ENCODE peak calls at places on chromosome 18, in six cellular contexts. U is cortex of kidney; W is CD8-positive, alpha-beta memory T cell; T is EH; S is retina; Z is pancreas. B is an unnamed sample.

GRCh38 chr18:44773640-44774155 is 93.0 kb downstream of the SETBP1 start:
- DNase-seq in T (no peak), U (no peak), Z (no peak), S (no peak), W (no peak), B (no peak)

GRCh38 chr18:68604256-68604655 is 110.7 kb downstream of the TMX3 start:
- DNase-seq in T (peak; percentile 27), Z (no peak), S (no peak), W (no peak), U (no peak), B (no peak)

GRCh38 chr18:75533954-75534353 is 106.5 kb upstream of the SMIM21 start:
- DNase-seq in T (peak; percentile 19), S (no peak), W (no peak), Z (no peak), U (no peak), B (no peak)

GRCh38 chr18:41395695-41396094 is 559.3 kb upstream of the PIK3C3 start:
- DNase-seq in U (no peak), Z (no peak), W (no peak), T (no peak), S (no peak), B (no peak)

GRCh38 chr18:72502671-72503431 is 41.3 kb downstream of the CBLN2 start:
- DNase-seq in W (no peak), S (no peak), Z (peak; percentile 58), T (no peak), U (no peak), B (no peak)

GRCh38 chr18:3440340-3440739 is 9.6 kb upstream of the TGIF1 start:
- DNase-seq in T (no peak), Z (no peak), W (no peak), S (no peak), U (no peak), B (no peak)

GRCh38 chr18:23067236-23067635 is 68.0 kb upstream of the CABLES1 start:
- DNase-seq in T (peak; percentile 50), W (no peak), U (no peak), Z (no peak), S (no peak), B (no peak)

GRCh38 chr18:58315739-58316215 is 271.8 kb downstream of the NEDD4L start:
- DNase-seq in T (no peak), U (no peak), S (no peak), Z (no peak), W (no peak), B (no peak)

GRCh38 chr18:5546660-5547059 is 2.9 kb upstream of the EPB41L3 start:
- DNase-seq in Z (no peak), S (peak; percentile 56), W (no peak), U (no peak), T (peak; percentile 3), B (no peak)

GRCh38 chr18:50099725-50100414 is 95.1 kb downstream of the MYO5B start:
- DNase-seq in U (no peak), S (no peak), Z (no peak), W (no peak), T (peak; percentile 53), B (no peak)

GRCh38 chr18:35289293-35290069 is 548 bp downstream of the ZSCAN30 start:
- DNase-seq in W (no peak), U (no peak), S (peak; percentile 9), Z (no peak), T (peak; percentile 44), B (no peak)

GRCh38 chr18:49444599-49444998 is 15.8 kb downstream of the DYM start:
- DNase-seq in Z (no peak), W (no peak), T (no peak), U (no peak), S (no peak), B (no peak)

GRCh38 chr18:61894751-61895524 is 2.1 kb upstream of the RNF152 start:
- DNase-seq in S (peak; percentile 36), T (no peak), Z (no peak), U (no peak), W (no peak), B (no peak)

GRCh38 chr18:6374340-6374739 is 40.4 kb downstream of the L3MBTL4 start:
- DNase-seq in U (no peak), S (no peak), W (no peak), T (no peak), Z (no peak), B (no peak)

GRCh38 chr18:61842146-61842545 is 50.7 kb downstream of the RNF152 start:
- DNase-seq in S (peak; percentile 85), T (peak; percentile 19), W (no peak), Z (no peak), U (no peak), B (no peak)

GRCh38 chr18:8519102-8519501 is 90.1 kb upstream of the RAB12 start:
- DNase-seq in W (no peak), U (no peak), Z (no peak), S (no peak), T (no peak), B (no peak)

GRCh38 chr18:72799106-72799505 is 68.7 kb downstream of the NETO1 start:
- DNase-seq in Z (no peak), W (no peak), S (no peak), T (peak; percentile 8), U (no peak), B (no peak)

GRCh38 chr18:74870950-74871349 is 273.3 kb downstream of the ZNF407 start:
- DNase-seq in S (no peak), Z (no peak), T (no peak), W (no peak), U (no peak), B (no peak)

GRCh38 chr18:9849407-9849961 is 36.3 kb upstream of the TXNDC2 start:
- DNase-seq in S (no peak), Z (no peak), W (no peak), T (no peak), U (no peak), B (no peak)

GRCh38 chr18:43634994-43635393 is 357.7 kb upstream of the SYT4 start:
- DNase-seq in U (no peak), S (peak; percentile 11), T (no peak), W (no peak), Z (no peak), B (no peak)

GRCh38 chr18:78743078-78743477 is 236.5 kb upstream of the SALL3 start:
- DNase-seq in S (no peak), U (no peak), T (no peak), Z (no peak), W (no peak), B (no peak)

GRCh38 chr18:70420151-70420898 is 131.5 kb downstream of the SOCS6 start:
- DNase-seq in S (no peak), T (peak; percentile 84), Z (no peak), U (no peak), W (no peak), B (no peak)

GRCh38 chr18:39594206-39594605 is 2028.6 kb upstream of the CELF4 start:
- DNase-seq in Z (no peak), S (no peak), T (no peak), W (no peak), U (no peak), B (no peak)

GRCh38 chr18:79048245-79048632 is 21.0 kb upstream of the ATP9B start:
- DNase-seq in W (no peak), Z (no peak), S (no peak), T (no peak), U (no peak), B (no peak)

GRCh38 chr18:68735498-68736343 is 20.8 kb upstream of the TMX3 start:
- DNase-seq in T (peak; percentile 75), U (no peak), W (peak; percentile 31), S (peak; percentile 32), Z (no peak), B (no peak)

GRCh38 chr18:706438-706837 is 6.0 kb downstream of the ENOSF1 start:
- DNase-seq in Z (no peak), T (no peak), W (no peak), S (no peak), U (no peak), B (no peak)

GRCh38 chr18:32093106-32093511 is 1.4 kb downstream of the RNF138 start:
- DNase-seq in T (peak; percentile 71), U (no peak), W (peak; percentile 47), Z (peak; percentile 77), S (peak; percentile 78), B (no peak)

GRCh38 chr18:75530548-75531211 is 103.2 kb upstream of the SMIM21 start:
- DNase-seq in T (peak; percentile 75), U (no peak), S (no peak), W (no peak), Z (no peak), B (no peak)

GRCh38 chr18:79555885-79556284 is 123.7 kb upstream of the CTDP1 start:
- DNase-seq in U (no peak), W (no peak), T (no peak), Z (no peak), S (no peak), B (no peak)

GRCh38 chr18:50312296-50313030 is 25.0 kb upstream of the CXXC1 start:
- DNase-seq in T (no peak), U (no peak), Z (no peak), W (no peak), S (no peak), B (no peak)

GRCh38 chr18:2466978-2467377 is 104.3 kb downstream of the METTL4 start:
- DNase-seq in W (no peak), S (no peak), T (no peak), Z (no peak), U (no peak), B (no peak)

GRCh38 chr18:47260138-47260923 is 8.9 kb upstream of the SKOR2 start:
- DNase-seq in U (no peak), S (peak; percentile 81), Z (peak; percentile 82), T (peak; percentile 42), W (no peak), B (no peak)

GRCh38 chr18:10312316-10313015 is 142.0 kb upstream of the APCDD1 start:
- DNase-seq in T (peak; percentile 81), W (no peak), Z (no peak), S (no peak), U (no peak), B (no peak)

GRCh38 chr18:50879302-50880107 is 587 bp downstream of the ME2 start:
- DNase-seq in W (peak; percentile 58), T (peak; percentile 59), S (peak; percentile 80), Z (no peak), U (no peak), B (no peak)

GRCh38 chr18:50716902-50717301 is 102.9 kb downstream of the MRO start:
- DNase-seq in W (no peak), T (peak; percentile 6), Z (no peak), S (no peak), U (no peak), B (no peak)

B was measured in BE2C.